ENCODE peak calls at places on chromosomes 12 and 14, in six cellular contexts. One of them, this sample, is unnamed.

GRCh38 chr14:97180304-97181200 is 383.4 kb downstream of the VRK1 start:
- DNase-seq in SW480: peak
- DNase-seq in GM12892: no peak
- DNase-seq in ELF-1: peak
- DNase-seq in IMR-90: no peak
- DNase-seq in adipocyte: no peak
- DNase-seq in this sample: peak

GRCh38 chr12:112347521-112347920 is 34.7 kb downstream of the HECTD4 start:
- DNase-seq in adipocyte: no peak
- DNase-seq in ELF-1: no peak
- DNase-seq in GM12892: no peak
- DNase-seq in IMR-90: peak
- DNase-seq in SW480: no peak
- DNase-seq in this sample: peak

GRCh38 chr12:25014961-25015360 is 66.1 kb upstream of the BCAT1 start:
- DNase-seq in IMR-90: peak
- DNase-seq in ELF-1: no peak
- DNase-seq in GM12892: no peak
- DNase-seq in adipocyte: peak
- DNase-seq in SW480: no peak
- DNase-seq in this sample: no peak

GRCh38 chr12:132166801-132167591 is 22.7 kb downstream of the NOC4L start:
- DNase-seq in adipocyte: no peak
- DNase-seq in SW480: no peak
- DNase-seq in GM12892: no peak
- DNase-seq in IMR-90: no peak
- DNase-seq in ELF-1: no peak
- DNase-seq in this sample: no peak

GRCh38 chr12:208813-209212 is 5.1 kb downstream of the SLC6A12 start:
- DNase-seq in ELF-1: no peak
- DNase-seq in adipocyte: no peak
- DNase-seq in GM12892: no peak
- DNase-seq in SW480: no peak
- DNase-seq in IMR-90: no peak
- DNase-seq in this sample: no peak

GRCh38 chr12:26298785-26299621 is 103.6 kb downstream of the SSPN start:
- DNase-seq in ELF-1: no peak
- DNase-seq in GM12892: peak
- DNase-seq in SW480: peak
- DNase-seq in adipocyte: peak
- DNase-seq in IMR-90: peak
- DNase-seq in this sample: peak

GRCh38 chr14:23884541-23884904 is 69.0 kb upstream of the DHRS4 start:
- DNase-seq in GM12892: no peak
- DNase-seq in SW480: no peak
- DNase-seq in IMR-90: no peak
- DNase-seq in ELF-1: no peak
- DNase-seq in adipocyte: no peak
- DNase-seq in this sample: no peak

GRCh38 chr14:81247271-81247766 is 26.6 kb upstream of the GTF2A1 start:
- DNase-seq in GM12892: no peak
- DNase-seq in SW480: no peak
- DNase-seq in adipocyte: peak
- DNase-seq in IMR-90: no peak
- DNase-seq in ELF-1: peak
- DNase-seq in this sample: peak

GRCh38 chr14:90518941-90519256 is 122.1 kb downstream of the CALM1 start:
- DNase-seq in SW480: no peak
- DNase-seq in GM12892: peak
- DNase-seq in adipocyte: no peak
- DNase-seq in ELF-1: peak
- DNase-seq in IMR-90: peak
- DNase-seq in this sample: peak

GRCh38 chr14:102863381-102863780 is 59.1 kb upstream of the AMN start:
- DNase-seq in SW480: no peak
- DNase-seq in ELF-1: peak
- DNase-seq in IMR-90: no peak
- DNase-seq in GM12892: no peak
- DNase-seq in adipocyte: no peak
- DNase-seq in this sample: no peak

This sample was measured in AG10803.